ENCODE peak calls at places on chromosomes 13 and 19, in seven cellular contexts. T is psoas muscle, Z is pancreas, U is glutamatergic neuron, D is upper lobe of right lung, I is lung, K is HFFc6. S is an unnamed sample.

GRCh38 chr13:98706446-98707110 is 45.9 kb downstream of the SLC15A1 start:
- DNase-seq in U (no peak), D (no peak), T (no peak), I (no peak), K (no peak), Z (no peak), S (no peak)

GRCh38 chr19:5926641-5927438 is 12.8 kb downstream of the CAPS start:
- DNase-seq in U (no peak), T (peak), K (peak), Z (no peak), D (no peak), I (no peak), S (no peak)

GRCh38 chr19:28727133-28727834 is 485.7 kb downstream of the UQCRFS1 start:
- DNase-seq in Z (peak), D (peak), T (no peak), K (no peak), U (peak), I (no peak), S (no peak)

GRCh38 chr19:57559404-57560025 is at the start of gene ZNF550:
- DNase-seq in K (peak), Z (peak), U (peak), D (peak), T (peak), I (peak), S (peak)

GRCh38 chr19:52646571-52647222 is 8.5 kb upstream of the ZNF83 start:
- DNase-seq in U (no peak), I (no peak), T (no peak), D (no peak), K (no peak), Z (no peak), S (no peak)

GRCh38 chr19:6216996-6217751 is 62.6 kb downstream of the MLLT1 start:
- DNase-seq in U (peak), I (peak), D (no peak), K (no peak), T (no peak), Z (no peak), S (no peak)

GRCh38 chr13:75938811-75939525 is 302.8 kb downstream of the LMO7 start:
- DNase-seq in D (no peak), U (no peak), T (no peak), Z (no peak), I (no peak), K (no peak), S (no peak)

GRCh38 chr19:49441210-49441959 is at the start of gene SLC17A7:
- DNase-seq in K (no peak), I (no peak), D (no peak), Z (no peak), T (peak), U (peak), S (no peak)

GRCh38 chr13:90233933-90234672 is 1113.4 kb upstream of the MIR17HG start:
- DNase-seq in I (no peak), D (no peak), T (no peak), K (no peak), Z (no peak), U (no peak), S (no peak)

GRCh38 chr19:32460476-32460875 is 54.9 kb downstream of the DPY19L3 start:
- DNase-seq in U (no peak), T (no peak), K (no peak), Z (no peak), I (no peak), D (no peak), S (no peak)

GRCh38 chr19:49997709-49998108 is 27.5 kb downstream of the VRK3 start:
- DNase-seq in I (no peak), K (no peak), D (no peak), T (no peak), U (no peak), Z (no peak), S (peak)

GRCh38 chr13:60226507-60226906 is 62.8 kb upstream of the DIAPH3 start:
- DNase-seq in Z (peak), T (no peak), U (peak), D (no peak), I (no peak), K (peak), S (no peak)

GRCh38 chr13:99990045-99990977 is 8.7 kb downstream of the ZIC2 start:
- DNase-seq in I (no peak), T (no peak), K (no peak), U (peak), Z (no peak), D (no peak), S (no peak)

GRCh38 chr13:24178847-24179845 is 18.6 kb downstream of the SPATA13 start:
- DNase-seq in D (no peak), T (no peak), I (no peak), K (peak), Z (no peak), U (no peak), S (no peak)

GRCh38 chr13:40350283-40350992 is 316.0 kb downstream of the FOXO1 start:
- DNase-seq in T (peak), Z (no peak), D (no peak), K (no peak), I (no peak), U (no peak), S (no peak)

GRCh38 chr13:57018915-57019314 is 121.8 kb upstream of the PRR20A start:
- DNase-seq in U (no peak), K (no peak), T (no peak), D (no peak), I (no peak), Z (no peak), S (no peak)

GRCh38 chr19:31543456-31543855 is 194.2 kb upstream of the TSHZ3 start:
- DNase-seq in T (no peak), K (no peak), U (peak), D (no peak), I (no peak), Z (no peak), S (no peak)

GRCh38 chr19:50319156-50319555 is 10.0 kb downstream of the KCNC3 start:
- DNase-seq in T (no peak), K (no peak), Z (no peak), I (no peak), U (no peak), D (no peak), S (peak)

GRCh38 chr13:98853791-98854191 is 101.3 kb upstream of the SLC15A1 start:
- DNase-seq in I (no peak), T (no peak), K (peak), U (no peak), D (no peak), Z (no peak), S (no peak)

GRCh38 chr13:87674143-87674772 is 3.1 kb downstream of the SLITRK5 start:
- DNase-seq in I (no peak), U (peak), Z (no peak), D (no peak), K (no peak), T (no peak), S (no peak)

GRCh38 chr19:47676811-47677210 is 36.4 kb upstream of the EHD2 start:
- DNase-seq in T (no peak), U (peak), D (no peak), Z (no peak), I (no peak), K (no peak), S (peak)

GRCh38 chr19:49085868-49086232 is 599 bp downstream of the SNRNP70 start:
- DNase-seq in I (no peak), D (no peak), Z (no peak), U (no peak), K (no peak), T (no peak), S (no peak)

GRCh38 chr19:31470229-31470939 is 121.1 kb upstream of the TSHZ3 start:
- DNase-seq in I (no peak), D (no peak), T (no peak), Z (no peak), K (no peak), U (no peak), S (no peak)

GRCh38 chr13:107574517-107575215 is 640.7 kb downstream of the LIG4 start:
- DNase-seq in Z (no peak), T (no peak), K (no peak), U (no peak), D (no peak), I (no peak), S (no peak)

GRCh38 chr13:45773236-45773635 is 71.1 kb downstream of the CBY2 start:
- DNase-seq in K (peak), D (no peak), T (no peak), Z (no peak), I (no peak), U (no peak), S (no peak)

GRCh38 chr19:45402469-45403070 is 2.3 kb downstream of the PPP1R13L start:
- DNase-seq in T (no peak), D (peak), I (peak), Z (peak), U (peak), K (no peak), S (peak)

GRCh38 chr13:32284927-32285632 is 30.1 kb downstream of the ZAR1L start:
- DNase-seq in Z (peak), U (no peak), I (peak), K (peak), D (no peak), T (no peak), S (peak)

GRCh38 chr19:3955688-3956087 is 15.2 kb downstream of the DAPK3 start:
- DNase-seq in I (no peak), U (no peak), D (no peak), K (no peak), T (no peak), Z (no peak), S (no peak)

GRCh38 chr19:35751839-35752745 is 3.7 kb downstream of the LIN37 start:
- DNase-seq in D (no peak), I (no peak), T (no peak), U (no peak), Z (no peak), K (no peak), S (no peak)

GRCh38 chr19:30003862-30004261 is 61.8 kb downstream of the URI1 start:
- DNase-seq in I (no peak), T (no peak), U (no peak), K (no peak), Z (no peak), D (no peak), S (no peak)

GRCh38 chr13:30892966-30893365 is 13.1 kb upstream of the MEDAG start:
- DNase-seq in I (no peak), Z (no peak), U (peak), D (no peak), T (peak), K (peak), S (peak)
- TF ChIP-seq CTCF in I (no peak), Z (peak), U (peak), D (peak), T (peak), K (peak), S (no peak)

GRCh38 chr19:18920400-18920799 is 885 bp downstream of the DDX49 start:
- DNase-seq in K (no peak), U (no peak), I (no peak), D (no peak), T (no peak), Z (no peak), S (no peak)

GRCh38 chr19:18919895-18920204 is 335 bp downstream of the DDX49 start:
- DNase-seq in Z (no peak), U (peak), I (no peak), K (peak), D (no peak), T (no peak), S (no peak)

GRCh38 chr19:18922228-18922985 is 2.9 kb downstream of the DDX49 start:
- DNase-seq in Z (no peak), I (no peak), U (no peak), D (no peak), T (no peak), K (no peak), S (no peak)

GRCh38 chr19:18921593-18921992 is 2.1 kb downstream of the DDX49 start:
- DNase-seq in T (no peak), I (no peak), Z (no peak), K (no peak), U (no peak), D (no peak), S (no peak)

DNA sequence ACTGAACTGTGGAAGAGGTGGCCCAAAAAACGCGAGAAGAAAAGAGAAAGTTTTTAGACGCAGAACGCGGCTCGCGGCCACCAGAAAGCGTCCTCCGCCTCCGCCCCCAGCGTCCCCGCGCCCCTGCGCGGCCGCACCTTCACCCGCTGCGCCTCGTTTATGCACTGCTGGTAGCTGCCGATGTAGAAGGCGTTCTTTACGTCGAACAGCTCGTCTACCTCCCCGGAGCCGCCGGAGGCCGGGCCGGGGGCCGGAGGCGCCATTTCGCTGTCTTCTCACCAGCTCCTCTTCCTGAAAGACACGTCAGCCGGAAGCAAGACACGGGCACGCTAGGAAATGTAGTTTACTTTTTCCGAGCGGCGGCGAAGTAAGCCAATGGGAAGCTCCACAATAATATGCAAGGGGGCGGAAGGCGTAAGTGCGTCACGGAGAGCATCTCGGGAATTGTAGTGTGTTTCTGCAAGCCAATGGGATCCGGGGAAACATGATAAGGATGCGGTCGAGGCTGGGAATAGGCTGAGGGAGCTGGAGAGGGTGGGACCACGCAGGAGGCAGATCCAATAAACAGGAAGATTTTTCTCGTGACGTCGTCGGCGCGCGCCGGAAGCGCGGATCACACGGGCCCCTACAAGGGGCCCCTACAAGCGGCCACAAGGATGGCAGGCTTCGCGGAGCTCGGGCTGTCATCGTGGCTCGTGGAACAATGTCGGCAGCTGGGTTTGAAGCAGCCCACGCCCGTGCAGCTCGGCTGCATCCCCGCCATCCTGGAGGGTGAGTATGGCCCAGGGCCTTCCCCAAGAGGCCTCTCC is at the start of the genes COPE and DDX49:
- DNase-seq in U (peak), K (peak), D (peak), Z (peak), I (peak), T (peak), S (peak)
- TF ChIP-seq CTCF in U (no peak), K (peak), D (no peak), Z (no peak), I (no peak), T (no peak), S (no peak)

GRCh38 chr19:38034153-38034835 is 127.3 kb downstream of the SIPA1L3 start:
- DNase-seq in Z (no peak), D (no peak), I (no peak), U (no peak), K (no peak), T (no peak), S (peak)
- TF ChIP-seq CTCF in Z (no peak), D (no peak), I (no peak), U (no peak), K (no peak), T (no peak), S (no peak)

GRCh38 chr13:97268772-97269171 is 46.6 kb downstream of the MBNL2 start:
- DNase-seq in K (no peak), Z (no peak), U (no peak), D (no peak), I (no peak), T (no peak), S (no peak)
- TF ChIP-seq CTCF in K (peak), Z (no peak), U (no peak), D (no peak), I (no peak), T (no peak), S (no peak)

GRCh38 chr13:21342699-21343442 is 116.2 kb downstream of the ZDHHC20 start:
- DNase-seq in K (no peak), I (no peak), U (no peak), T (no peak), D (no peak), Z (no peak), S (no peak)

GRCh38 chr13:21341637-21342422 is 117.3 kb downstream of the ZDHHC20 start:
- DNase-seq in K (no peak), D (no peak), U (no peak), T (no peak), I (no peak), Z (no peak), S (no peak)

GRCh38 chr13:21336609-21337008 is 122.5 kb downstream of the ZDHHC20 start:
- DNase-seq in I (no peak), T (no peak), Z (no peak), U (no peak), K (no peak), D (no peak), S (no peak)

GRCh38 chr13:21338651-21339278 is 120.3 kb downstream of the ZDHHC20 start:
- DNase-seq in Z (no peak), I (no peak), D (no peak), K (no peak), T (no peak), U (no peak), S (no peak)

DNA sequence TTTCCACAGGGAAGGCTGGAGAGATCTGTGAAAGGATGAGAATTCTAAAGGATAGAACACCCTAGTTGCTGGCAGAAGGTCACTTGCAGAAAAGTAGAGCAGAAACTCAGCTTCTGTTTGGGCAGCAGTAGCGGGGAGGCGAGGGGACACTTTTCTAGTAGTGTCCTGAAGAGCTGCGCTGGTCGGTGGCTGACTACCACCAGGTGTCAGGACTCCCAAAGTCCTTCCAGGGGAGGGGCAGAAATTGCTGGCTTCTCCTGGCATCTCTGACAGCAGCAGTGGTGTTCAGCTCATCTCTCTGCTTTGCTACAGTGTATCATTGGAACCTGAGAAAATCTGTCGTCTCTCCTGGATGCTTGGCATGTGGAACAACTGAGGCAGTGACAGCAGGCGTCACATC is 120.9 kb downstream of the ZDHHC20 start:
- DNase-seq in Z (no peak), D (no peak), T (no peak), K (no peak), U (no peak), I (no peak), S (no peak)
- TF ChIP-seq CTCF in Z (no peak), D (no peak), T (no peak), K (peak), U (no peak), I (no peak), S (no peak)

GRCh38 chr19:21256722-21257121 is 72.5 kb downstream of the ZNF708 start:
- DNase-seq in D (no peak), T (no peak), K (peak), I (no peak), U (no peak), Z (no peak), S (no peak)
- TF ChIP-seq CTCF in D (peak), T (no peak), K (peak), I (no peak), U (no peak), Z (no peak), S (no peak)

DNA sequence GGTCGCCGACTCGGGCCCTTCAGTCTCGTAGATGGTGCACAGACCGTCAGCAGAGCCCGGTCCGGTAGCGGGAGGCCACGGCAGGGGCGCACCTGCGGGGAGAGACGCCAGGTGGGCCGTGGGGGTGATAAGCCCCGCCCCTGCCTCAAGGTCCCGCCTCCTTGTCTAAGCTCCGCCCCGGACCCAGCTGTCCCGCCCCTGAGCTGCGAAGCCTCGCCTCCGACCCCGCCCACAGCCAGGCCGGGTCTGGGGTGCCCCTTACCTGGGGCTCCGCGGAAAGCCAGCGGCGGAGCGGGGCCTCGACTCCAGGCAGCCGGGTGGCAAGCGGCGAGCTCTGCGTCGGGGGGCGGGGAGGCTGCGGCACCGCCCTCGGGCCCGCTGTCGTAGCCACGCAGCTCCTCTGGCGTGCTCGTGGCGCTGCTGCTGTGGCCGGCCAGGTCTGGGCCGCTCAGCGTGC is 4.7 kb downstream of the PRR36 start:
- DNase-seq in I (peak), T (peak), K (no peak), Z (peak), U (peak), D (peak), S (peak)
- TF ChIP-seq CTCF in I (no peak), T (no peak), K (peak), Z (peak), U (peak), D (no peak), S (no peak)

GRCh38 chr13:79056706-79057105 is 349.3 kb downstream of the RBM26 start:
- DNase-seq in D (no peak), I (no peak), Z (no peak), U (peak), T (no peak), K (no peak), S (no peak)
- TF ChIP-seq CTCF in D (no peak), I (no peak), Z (no peak), U (peak), T (no peak), K (no peak), S (no peak)

GRCh38 chr19:1648926-1649541 is 3.4 kb downstream of the TCF3 start:
- DNase-seq in K (no peak), Z (no peak), I (no peak), U (no peak), D (no peak), T (no peak), S (peak)
- TF ChIP-seq CTCF in K (no peak), Z (no peak), I (no peak), U (no peak), D (no peak), T (no peak), S (no peak)

DNA sequence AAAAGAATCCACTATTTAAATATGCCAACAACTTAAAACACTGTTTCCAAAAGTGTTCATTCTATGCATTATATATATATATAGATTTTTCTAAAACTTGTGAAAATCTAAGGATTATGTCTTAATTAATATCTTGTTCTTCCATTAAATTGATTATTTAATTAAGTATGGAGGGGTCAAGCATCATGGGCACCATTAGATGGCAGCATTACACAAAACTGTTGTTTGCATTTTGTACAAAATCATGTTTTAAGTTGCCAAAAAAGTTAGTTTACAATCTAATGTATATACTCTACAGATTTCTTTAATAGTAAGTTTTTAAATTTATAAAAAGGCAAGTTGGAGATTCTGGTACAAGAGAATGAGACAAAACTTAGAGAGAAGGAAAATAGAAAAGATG is 213.2 kb upstream of the EDNRB start:
- DNase-seq in T (no peak), K (no peak), U (no peak), D (no peak), I (no peak), Z (no peak), S (no peak)
- TF ChIP-seq CTCF in T (no peak), K (peak), U (no peak), D (no peak), I (no peak), Z (no peak), S (no peak)

S was measured in mucosa of descending colon.